ENCODE peak calls at places on chromosomes 5 and 9, in ten cellular contexts. One of them, this sample, is unnamed.

GRCh38 chr9:81563739-81564138 is 125.6 kb downstream of the TLE1 start:
- DNase-seq in heart left ventricle: no peak
- DNase-seq in SK-N-SH: no peak
- DNase-seq in nephron progenitor cell: no peak
- DNase-seq in T-helper 1 cell: no peak
- DNase-seq in stimulated activated effector memory CD8-positive, alpha-beta T cell treated with anti-CD3 and anti-CD28 coated beads, Interleukin-12 subunit alpha, Interleukin-12 subunit beta, amount 100 ng/mL, for 72 hours: no peak
- DNase-seq in GM12865: no peak
- DNase-seq in PC-3: no peak
- DNase-seq in body of pancreas: no peak
- DNase-seq in AG08396: no peak
- DNase-seq in this sample: no peak

GRCh38 chr9:70352802-70353201 is 61.7 kb downstream of the KLF9 start:
- DNase-seq in AG08396: no peak
- DNase-seq in nephron progenitor cell: no peak
- DNase-seq in body of pancreas: no peak
- DNase-seq in GM12865: no peak
- DNase-seq in T-helper 1 cell: no peak
- DNase-seq in PC-3: no peak
- DNase-seq in SK-N-SH: no peak
- DNase-seq in stimulated activated effector memory CD8-positive, alpha-beta T cell treated with anti-CD3 and anti-CD28 coated beads, Interleukin-12 subunit alpha, Interleukin-12 subunit beta, amount 100 ng/mL, for 72 hours: no peak
- DNase-seq in heart left ventricle: no peak
- DNase-seq in this sample: peak

GRCh38 chr9:108534741-108535140 is 321.0 kb downstream of the ACTL7B start:
- DNase-seq in heart left ventricle: no peak
- DNase-seq in SK-N-SH: no peak
- DNase-seq in T-helper 1 cell: no peak
- DNase-seq in stimulated activated effector memory CD8-positive, alpha-beta T cell treated with anti-CD3 and anti-CD28 coated beads, Interleukin-12 subunit alpha, Interleukin-12 subunit beta, amount 100 ng/mL, for 72 hours: no peak
- DNase-seq in body of pancreas: no peak
- DNase-seq in nephron progenitor cell: no peak
- DNase-seq in AG08396: peak
- DNase-seq in GM12865: no peak
- DNase-seq in PC-3: peak
- DNase-seq in this sample: no peak

GRCh38 chr9:100670719-100671118 is 92.8 kb downstream of the CAVIN4 start:
- DNase-seq in body of pancreas: no peak
- DNase-seq in SK-N-SH: no peak
- DNase-seq in AG08396: no peak
- DNase-seq in stimulated activated effector memory CD8-positive, alpha-beta T cell treated with anti-CD3 and anti-CD28 coated beads, Interleukin-12 subunit alpha, Interleukin-12 subunit beta, amount 100 ng/mL, for 72 hours: no peak
- DNase-seq in T-helper 1 cell: no peak
- DNase-seq in heart left ventricle: no peak
- DNase-seq in GM12865: peak
- DNase-seq in PC-3: no peak
- DNase-seq in nephron progenitor cell: no peak
- DNase-seq in this sample: no peak

GRCh38 chr9:11319477-11320060 is 706.8 kb upstream of the PTPRD start:
- DNase-seq in nephron progenitor cell: peak
- DNase-seq in body of pancreas: peak
- DNase-seq in PC-3: peak
- DNase-seq in SK-N-SH: peak
- DNase-seq in stimulated activated effector memory CD8-positive, alpha-beta T cell treated with anti-CD3 and anti-CD28 coated beads, Interleukin-12 subunit alpha, Interleukin-12 subunit beta, amount 100 ng/mL, for 72 hours: no peak
- DNase-seq in T-helper 1 cell: no peak
- DNase-seq in GM12865: peak
- DNase-seq in heart left ventricle: no peak
- DNase-seq in AG08396: no peak
- DNase-seq in this sample: peak

GRCh38 chr5:148733601-148734438 is 79.5 kb upstream of the HTR4 start:
- DNase-seq in AG08396: peak
- DNase-seq in stimulated activated effector memory CD8-positive, alpha-beta T cell treated with anti-CD3 and anti-CD28 coated beads, Interleukin-12 subunit alpha, Interleukin-12 subunit beta, amount 100 ng/mL, for 72 hours: peak
- DNase-seq in SK-N-SH: peak
- DNase-seq in body of pancreas: peak
- DNase-seq in heart left ventricle: peak
- DNase-seq in GM12865: peak
- DNase-seq in T-helper 1 cell: peak
- DNase-seq in nephron progenitor cell: peak
- DNase-seq in PC-3: peak
- DNase-seq in this sample: peak

GRCh38 chr5:133952729-133953567 is 15.5 kb downstream of the C5orf15 start:
- DNase-seq in SK-N-SH: no peak
- DNase-seq in heart left ventricle: no peak
- DNase-seq in AG08396: peak
- DNase-seq in PC-3: no peak
- DNase-seq in body of pancreas: peak
- DNase-seq in stimulated activated effector memory CD8-positive, alpha-beta T cell treated with anti-CD3 and anti-CD28 coated beads, Interleukin-12 subunit alpha, Interleukin-12 subunit beta, amount 100 ng/mL, for 72 hours: no peak
- DNase-seq in T-helper 1 cell: no peak
- DNase-seq in GM12865: no peak
- DNase-seq in nephron progenitor cell: no peak
- DNase-seq in this sample: peak

GRCh38 chr9:91655215-91655614 is 231.6 kb upstream of the NFIL3 start:
- DNase-seq in heart left ventricle: no peak
- DNase-seq in PC-3: no peak
- DNase-seq in body of pancreas: no peak
- DNase-seq in stimulated activated effector memory CD8-positive, alpha-beta T cell treated with anti-CD3 and anti-CD28 coated beads, Interleukin-12 subunit alpha, Interleukin-12 subunit beta, amount 100 ng/mL, for 72 hours: no peak
- DNase-seq in nephron progenitor cell: no peak
- DNase-seq in SK-N-SH: no peak
- DNase-seq in T-helper 1 cell: no peak
- DNase-seq in GM12865: no peak
- DNase-seq in AG08396: no peak
- DNase-seq in this sample: no peak

GRCh38 chr9:80615964-80616363 is 1044.2 kb downstream of the TLE4 start:
- DNase-seq in SK-N-SH: no peak
- DNase-seq in nephron progenitor cell: no peak
- DNase-seq in AG08396: peak
- DNase-seq in stimulated activated effector memory CD8-positive, alpha-beta T cell treated with anti-CD3 and anti-CD28 coated beads, Interleukin-12 subunit alpha, Interleukin-12 subunit beta, amount 100 ng/mL, for 72 hours: no peak
- DNase-seq in GM12865: no peak
- DNase-seq in body of pancreas: no peak
- DNase-seq in heart left ventricle: no peak
- DNase-seq in T-helper 1 cell: no peak
- DNase-seq in PC-3: no peak
- DNase-seq in this sample: no peak

GRCh38 chr5:140003519-140003918 is 39.6 kb downstream of the NRG2 start:
- DNase-seq in SK-N-SH: no peak
- DNase-seq in heart left ventricle: no peak
- DNase-seq in stimulated activated effector memory CD8-positive, alpha-beta T cell treated with anti-CD3 and anti-CD28 coated beads, Interleukin-12 subunit alpha, Interleukin-12 subunit beta, amount 100 ng/mL, for 72 hours: no peak
- DNase-seq in GM12865: no peak
- DNase-seq in AG08396: no peak
- DNase-seq in nephron progenitor cell: no peak
- DNase-seq in PC-3: no peak
- DNase-seq in T-helper 1 cell: no peak
- DNase-seq in body of pancreas: no peak
- DNase-seq in this sample: no peak

GRCh38 chr5:62521319-62521718 is 57.3 kb upstream of the LRRC70 start:
- DNase-seq in GM12865: peak
- DNase-seq in nephron progenitor cell: no peak
- DNase-seq in T-helper 1 cell: no peak
- DNase-seq in body of pancreas: no peak
- DNase-seq in SK-N-SH: no peak
- DNase-seq in heart left ventricle: no peak
- DNase-seq in AG08396: no peak
- DNase-seq in PC-3: no peak
- DNase-seq in stimulated activated effector memory CD8-positive, alpha-beta T cell treated with anti-CD3 and anti-CD28 coated beads, Interleukin-12 subunit alpha, Interleukin-12 subunit beta, amount 100 ng/mL, for 72 hours: no peak
- DNase-seq in this sample: peak

GRCh38 chr9:135797507-135798302 is 95.7 kb downstream of the KCNT1 start:
- DNase-seq in AG08396: peak
- DNase-seq in stimulated activated effector memory CD8-positive, alpha-beta T cell treated with anti-CD3 and anti-CD28 coated beads, Interleukin-12 subunit alpha, Interleukin-12 subunit beta, amount 100 ng/mL, for 72 hours: peak
- DNase-seq in heart left ventricle: no peak
- DNase-seq in PC-3: peak
- DNase-seq in nephron progenitor cell: peak
- DNase-seq in GM12865: peak
- DNase-seq in T-helper 1 cell: no peak
- DNase-seq in body of pancreas: peak
- DNase-seq in SK-N-SH: peak
- DNase-seq in this sample: peak

GRCh38 chr5:158769079-158769478 is 330.6 kb downstream of the EBF1 start:
- DNase-seq in nephron progenitor cell: no peak
- DNase-seq in SK-N-SH: peak
- DNase-seq in T-helper 1 cell: no peak
- DNase-seq in GM12865: no peak
- DNase-seq in stimulated activated effector memory CD8-positive, alpha-beta T cell treated with anti-CD3 and anti-CD28 coated beads, Interleukin-12 subunit alpha, Interleukin-12 subunit beta, amount 100 ng/mL, for 72 hours: no peak
- DNase-seq in AG08396: no peak
- DNase-seq in PC-3: no peak
- DNase-seq in body of pancreas: no peak
- DNase-seq in heart left ventricle: no peak
- DNase-seq in this sample: no peak

GRCh38 chr5:14178671-14179211 is 35.6 kb downstream of the TRIO start:
- DNase-seq in PC-3: peak
- DNase-seq in AG08396: peak
- DNase-seq in body of pancreas: no peak
- DNase-seq in SK-N-SH: no peak
- DNase-seq in nephron progenitor cell: peak
- DNase-seq in GM12865: peak
- DNase-seq in heart left ventricle: no peak
- DNase-seq in stimulated activated effector memory CD8-positive, alpha-beta T cell treated with anti-CD3 and anti-CD28 coated beads, Interleukin-12 subunit alpha, Interleukin-12 subunit beta, amount 100 ng/mL, for 72 hours: no peak
- DNase-seq in T-helper 1 cell: no peak
- DNase-seq in this sample: no peak

GRCh38 chr5:6496207-6496584 is 47.5 kb downstream of the UBE2QL1 start:
- DNase-seq in nephron progenitor cell: no peak
- DNase-seq in SK-N-SH: no peak
- DNase-seq in AG08396: no peak
- DNase-seq in PC-3: no peak
- DNase-seq in stimulated activated effector memory CD8-positive, alpha-beta T cell treated with anti-CD3 and anti-CD28 coated beads, Interleukin-12 subunit alpha, Interleukin-12 subunit beta, amount 100 ng/mL, for 72 hours: no peak
- DNase-seq in heart left ventricle: no peak
- DNase-seq in GM12865: peak
- DNase-seq in T-helper 1 cell: no peak
- DNase-seq in body of pancreas: no peak
- DNase-seq in this sample: no peak